ENCODE peak calls at places on chromosomes 6 and 20, in five cellular contexts. G is H1, L is K562, Z is HepG2, D is GM12891. N is an unnamed sample.

GRCh38 chr6:55011034-55011433 is 163.3 kb upstream of the HCRTR2 start:
- DNase-seq in G (no peak), L (no peak), D (no peak), Z (no peak), N (no peak)

GRCh38 chr6:111800821-111801220 is 72.4 kb downstream of the FYN start:
- DNase-seq in Z (no peak), L (no peak), G (no peak), D (no peak), N (no peak)

GRCh38 chr6:155795173-155795796 is 339.6 kb upstream of the NOX3 start:
- DNase-seq in D (no peak), L (no peak), G (no peak), Z (no peak), N (no peak)

GRCh38 chr6:159929819-159930218 is 39.0 kb downstream of the MAS1 start:
- DNase-seq in G (no peak), D (no peak), L (peak; percentile 27), Z (no peak), N (no peak)

GRCh38 chr20:36462440-36463211 is 78.7 kb upstream of the MYL9 start:
- DNase-seq in L (no peak), Z (no peak), D (no peak), G (no peak), N (no peak)

GRCh38 chr20:32036716-32037355 is 15.2 kb upstream of the HCK start:
- DNase-seq in D (no peak), G (no peak), Z (no peak), L (no peak), N (no peak)

GRCh38 chr6:26057899-26058298 is 29.3 kb upstream of the HFE start:
- DNase-seq in D (no peak), L (no peak), Z (no peak), G (no peak), N (no peak)

GRCh38 chr6:22349528-22349927 is 52.7 kb upstream of the PRL start:
- DNase-seq in D (no peak), Z (no peak), G (no peak), L (no peak), N (no peak)

GRCh38 chr6:55175778-55176084 is 1.4 kb downstream of the HCRTR2 start:
- DNase-seq in L (no peak), D (no peak), Z (no peak), G (no peak), N (no peak)

GRCh38 chr6:127570739-127571389 is 6.1 kb upstream of the C6orf58 start:
- DNase-seq in D (no peak), G (no peak), Z (no peak), L (no peak), N (no peak)

GRCh38 chr6:4564746-4565145 is 211.5 kb upstream of the CDYL start:
- DNase-seq in L (no peak), G (no peak), D (no peak), Z (no peak), N (no peak)

GRCh38 chr6:16333580-16333979 is 95.2 kb downstream of the GMPR start:
- DNase-seq in D (no peak), L (no peak), G (no peak), Z (no peak), N (no peak)

GRCh38 chr20:58053391-58054055 is 174.9 kb downstream of the ANKRD60 start:
- DNase-seq in G (no peak), Z (no peak), L (no peak), D (no peak), N (no peak)

GRCh38 chr6:5466459-5466858 is 205.1 kb downstream of the FARS2 start:
- DNase-seq in G (no peak), L (no peak), D (no peak), Z (no peak), N (no peak)

GRCh38 chr20:36377348-36378326 is 71.5 kb downstream of the DLGAP4 start:
- DNase-seq in L (no peak), Z (no peak), G (no peak), D (no peak), N (no peak)

GRCh38 chr6:122381494-122382083 is 17.9 kb upstream of the HSF2 start:
- DNase-seq in D (peak; percentile 15), G (peak; percentile 29), Z (peak; percentile 69), L (peak; percentile 56), N (no peak)

GRCh38 chr6:116564921-116565872 is 6.1 kb upstream of the RWDD1 start:
- DNase-seq in G (no peak), Z (no peak), D (no peak), L (no peak), N (no peak)

GRCh38 chr20:18031888-18032509 is 25.7 kb downstream of the OVOL2 start:
- DNase-seq in D (no peak), Z (no peak), L (no peak), G (no peak), N (no peak)
- TF ChIP-seq POLR2A in D (no peak), Z (no peak), L (no peak), G (no peak), N (no peak)

DNA sequence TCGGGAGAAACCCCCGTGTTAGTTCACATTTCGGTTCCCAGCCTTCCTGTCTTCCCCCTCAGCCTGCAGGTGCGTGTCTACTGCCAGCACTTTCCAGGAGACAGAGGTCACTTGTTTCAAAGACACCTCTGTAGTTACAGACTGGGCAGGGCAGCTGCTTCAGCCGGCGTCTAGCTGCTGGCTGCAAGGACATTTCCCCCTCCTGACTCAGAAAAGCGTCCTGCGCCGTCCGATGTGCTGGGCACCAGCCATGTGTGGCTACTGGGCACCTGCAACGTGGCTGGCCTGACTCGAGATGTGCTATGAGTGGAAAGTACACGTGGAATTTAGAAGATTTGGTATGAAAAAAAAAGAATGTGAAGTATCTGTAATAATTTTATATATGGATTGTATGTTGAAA is 37.6 kb downstream of the RRBP1 start:
- DNase-seq in L (no peak), G (no peak), D (no peak), Z (no peak), N (no peak)
- TF ChIP-seq POLR2AphosphoS5 in L (no peak), G (no peak), D (no peak), Z (no peak), N (no peak)

GRCh38 chr20:63953764-63954429 is 2.3 kb downstream of the UCKL1 start:
- DNase-seq in Z (no peak), D (no peak), G (no peak), L (no peak), N (no peak)
- TF ChIP-seq TAF1 in Z (no peak), D (no peak), G (no peak), L (no peak), N (no peak)

DNA sequence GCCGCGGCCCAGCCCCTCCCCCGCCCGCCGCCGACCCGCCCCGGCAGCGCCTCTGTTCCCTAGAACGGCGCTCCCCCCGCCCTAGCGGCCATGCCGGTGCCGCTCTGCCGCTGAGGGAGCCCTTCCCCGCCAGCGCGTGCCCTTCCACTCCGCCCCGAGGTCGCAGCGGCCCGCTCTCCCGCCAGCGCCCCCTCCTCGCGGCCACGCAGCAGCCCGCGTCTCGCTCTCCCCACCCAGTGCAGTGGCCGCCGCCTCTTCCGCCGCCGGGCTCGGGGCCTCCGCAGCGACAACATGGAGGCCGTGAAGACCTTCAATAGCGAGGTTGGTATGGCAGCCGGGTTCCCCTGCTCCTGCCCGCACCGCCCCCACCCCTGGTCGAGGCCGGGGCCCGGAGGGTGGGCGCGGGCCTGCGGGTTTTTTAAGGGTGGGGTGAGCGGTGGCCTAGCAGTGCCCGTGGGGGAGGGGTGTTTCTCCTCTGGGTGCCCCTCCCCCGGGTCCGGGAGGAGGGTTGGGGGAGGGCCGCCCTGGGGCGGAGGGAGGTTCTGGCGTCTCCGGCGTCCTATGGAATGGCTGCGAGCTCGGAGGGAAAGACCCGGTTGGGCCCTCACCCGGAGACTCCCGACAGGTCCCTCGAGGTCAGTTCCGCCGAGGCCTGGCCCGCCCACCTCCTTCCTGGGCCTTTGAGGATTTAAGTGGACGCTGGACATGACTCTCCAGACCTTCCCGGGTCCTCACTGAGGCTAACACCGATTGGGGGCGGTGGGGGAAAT is 579 bp downstream of the SCAF8 start:
- DNase-seq in L (peak; percentile 99), G (peak; percentile 89), Z (peak; percentile 95), D (peak; percentile 85), N (peak; percentile 87)
- TF ChIP-seq POLR2A in L (peak; percentile 90), G (peak; percentile 93), Z (peak; percentile 94), D (no peak), N (no peak)

N was measured in GM12892.